ENCODE peak calls at places on chromosomes 5 and 9, in nine cellular contexts. O is ovary; B is CD4-positive, alpha-beta T cell; C is H9; H is PC-3; N is body of pancreas; K is fibroblast of pulmonary artery; D is IMR-90; W is heart left ventricle. X is an unnamed sample.

GRCh38 chr9:81497096-81497495 is 192.3 kb downstream of the TLE1 start:
- DNase-seq in O (no peak), B (no peak), D (peak), W (no peak), N (no peak), C (no peak), H (no peak), K (peak), X (no peak)

GRCh38 chr5:13860176-13860575 is 84.3 kb downstream of the DNAH5 start:
- DNase-seq in H (no peak), O (no peak), D (no peak), W (no peak), N (no peak), C (no peak), B (no peak), K (no peak), X (no peak)

GRCh38 chr5:8827701-8828100 is 718.2 kb downstream of the SEMA5A start:
- DNase-seq in K (peak), C (no peak), N (no peak), D (peak), B (no peak), H (no peak), W (no peak), O (no peak), X (no peak)

GRCh38 chr5:167764650-167765289 is 526.7 kb upstream of the WWC1 start:
- DNase-seq in K (no peak), D (no peak), C (peak), N (no peak), H (no peak), W (no peak), B (no peak), O (no peak), X (no peak)

GRCh38 chr5:161085081-161085480 is 233.1 kb upstream of the ATP10B start:
- DNase-seq in O (no peak), N (no peak), B (no peak), K (no peak), H (no peak), C (no peak), W (no peak), D (no peak), X (no peak)

GRCh38 chr9:135976531-135976930 is 15.4 kb upstream of the UBAC1 start:
- DNase-seq in N (no peak), K (no peak), C (no peak), W (no peak), B (no peak), D (peak), H (no peak), O (no peak), X (no peak)

GRCh38 chr9:124231095-124231743 is 26.5 kb upstream of the NEK6 start:
- DNase-seq in C (no peak), B (no peak), N (no peak), D (no peak), O (no peak), W (no peak), K (no peak), H (no peak), X (no peak)

GRCh38 chr5:101430551-101430950 is 527.5 kb upstream of the ST8SIA4 start:
- DNase-seq in C (no peak), N (no peak), O (no peak), W (no peak), H (no peak), K (no peak), D (no peak), B (no peak), X (no peak)

GRCh38 chr5:151213803-151214613 is 9.9 kb downstream of the CCDC69 start:
- DNase-seq in O (peak), C (peak), N (peak), K (peak), D (no peak), W (peak), H (no peak), B (peak), X (no peak)

GRCh38 chr5:168300377-168301182 is 9.1 kb downstream of the WWC1 start:
- DNase-seq in O (no peak), N (peak), C (no peak), K (no peak), D (no peak), B (no peak), H (no peak), W (no peak), X (no peak)

GRCh38 chr9:129756191-129756590 is 3.3 kb upstream of the PTGES start:
- DNase-seq in W (no peak), B (no peak), N (no peak), O (no peak), D (no peak), K (no peak), H (no peak), C (no peak), X (no peak)

GRCh38 chr9:86614871-86615849 is 260.9 kb upstream of the TUT7 start:
- DNase-seq in O (no peak), H (peak), N (peak), W (no peak), B (no peak), D (peak), K (peak), C (no peak), X (no peak)

GRCh38 chr9:87350915-87351314 is 146.8 kb upstream of the DAPK1 start:
- DNase-seq in H (no peak), N (no peak), W (no peak), K (peak), O (no peak), C (no peak), B (no peak), D (no peak), X (no peak)

GRCh38 chr9:71485306-71485705 is 283.0 kb downstream of the CEMIP2 start:
- DNase-seq in O (no peak), W (no peak), B (no peak), C (no peak), D (no peak), K (no peak), N (no peak), H (no peak), X (no peak)

GRCh38 chr9:8030095-8030494 is 230.5 kb upstream of the DMAC1 start:
- DNase-seq in W (no peak), D (no peak), K (no peak), H (peak), B (no peak), O (no peak), N (no peak), C (no peak), X (no peak)

GRCh38 chr9:71746023-71746752 is 22.1 kb downstream of the CEMIP2 start:
- DNase-seq in O (no peak), D (no peak), W (no peak), H (no peak), B (no peak), K (no peak), C (no peak), N (no peak), X (no peak)

GRCh38 chr5:174972291-174972690 is 247.9 kb downstream of the MSX2 start:
- DNase-seq in B (no peak), H (peak), N (peak), C (no peak), O (no peak), W (no peak), K (no peak), D (no peak), X (peak)

GRCh38 chr9:84955971-84956370 is 286.4 kb downstream of the NTRK2 start:
- DNase-seq in D (no peak), C (no peak), H (no peak), B (no peak), K (no peak), O (no peak), N (no peak), W (no peak), X (no peak)

GRCh38 chr9:33908749-33909148 is 91.8 kb downstream of the UBE2R2 start:
- DNase-seq in W (no peak), B (no peak), H (no peak), O (no peak), K (no peak), C (no peak), N (no peak), D (no peak), X (no peak)

GRCh38 chr9:33905137-33905536 is 88.2 kb downstream of the UBE2R2 start:
- DNase-seq in D (no peak), W (no peak), N (no peak), H (no peak), K (no peak), C (no peak), B (no peak), O (no peak), X (no peak)

GRCh38 chr9:33903157-33903780 is 86.3 kb downstream of the UBE2R2 start:
- DNase-seq in W (no peak), B (no peak), D (no peak), N (no peak), K (peak), H (no peak), C (no peak), O (no peak), X (no peak)

GRCh38 chr9:33906769-33907168 is 89.8 kb downstream of the UBE2R2 start:
- DNase-seq in N (no peak), B (no peak), K (no peak), C (no peak), W (no peak), H (no peak), D (no peak), O (no peak), X (no peak)

DNA sequence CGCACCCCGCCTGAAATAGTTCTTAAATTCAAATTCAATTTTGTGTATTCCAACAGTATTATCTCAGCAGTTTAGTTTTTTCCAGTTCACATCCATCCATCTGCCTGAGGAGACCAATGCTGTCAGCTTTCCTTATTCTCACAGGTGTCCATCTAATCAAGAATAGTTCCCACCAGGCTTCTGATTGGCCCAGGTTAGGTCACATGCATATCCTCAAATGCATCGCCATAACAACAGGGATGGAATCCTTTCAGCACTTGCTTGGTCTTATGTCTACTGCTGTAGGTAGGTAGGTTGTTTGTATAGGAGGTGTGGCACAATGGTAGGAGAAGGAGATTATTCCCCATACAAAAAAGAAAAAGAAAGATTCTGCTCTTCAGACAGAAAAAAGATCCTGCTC is 91.2 kb downstream of the UBE2R2 start:
- DNase-seq in W (no peak), D (no peak), O (no peak), H (no peak), C (no peak), K (no peak), N (no peak), B (no peak), X (no peak)
- TF ChIP-seq CTCF in W (no peak), D (no peak), O (no peak), H (no peak), C (no peak), K (no peak), N (no peak), B (no peak), X (no peak)

DNA sequence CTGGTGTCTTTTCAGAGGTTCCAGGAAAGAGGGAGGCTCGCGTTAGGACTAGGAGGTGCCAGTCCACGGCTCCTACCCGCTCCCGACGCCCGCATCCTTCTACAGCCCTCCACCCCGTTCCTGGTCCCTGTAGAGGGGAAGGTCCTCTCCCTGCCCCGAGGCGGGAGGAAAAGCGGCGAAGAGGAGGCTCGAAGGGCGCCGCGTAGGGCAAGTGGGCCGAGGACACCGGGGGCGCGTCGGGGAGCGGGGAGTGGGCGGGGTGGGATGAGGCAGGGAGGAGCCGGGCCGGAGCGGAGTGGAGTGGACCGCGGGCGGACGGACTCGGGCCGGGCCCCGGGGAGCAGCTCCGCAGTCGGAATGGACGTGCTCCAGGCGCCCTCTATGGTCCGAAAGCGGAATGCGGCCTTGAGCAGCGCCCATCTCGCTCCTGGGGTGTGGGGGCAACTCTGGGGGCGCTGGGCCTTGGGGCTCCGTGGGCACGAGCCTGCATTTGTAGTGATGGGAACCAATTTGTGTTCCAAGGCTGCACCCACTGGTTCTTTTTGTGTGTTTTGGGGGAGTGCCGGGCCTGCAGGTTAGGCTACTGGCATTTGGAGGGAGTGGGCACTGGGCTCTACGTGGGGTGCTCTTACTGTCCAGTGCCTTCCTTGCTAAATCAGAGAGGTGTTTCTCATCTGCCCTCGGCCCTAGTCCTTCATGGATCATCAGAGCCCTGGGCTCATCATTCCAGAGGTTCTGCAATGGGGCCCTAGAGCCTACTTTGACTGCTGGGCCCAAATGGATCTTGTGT is 7.3 kb downstream of the IRX1 start:
- DNase-seq in W (peak), N (peak), O (no peak), K (peak), B (no peak), C (peak), H (no peak), D (no peak), X (peak)
- TF ChIP-seq CTCF in W (peak), N (peak), O (no peak), K (peak), B (no peak), C (peak), H (no peak), D (peak), X (peak)

DNA sequence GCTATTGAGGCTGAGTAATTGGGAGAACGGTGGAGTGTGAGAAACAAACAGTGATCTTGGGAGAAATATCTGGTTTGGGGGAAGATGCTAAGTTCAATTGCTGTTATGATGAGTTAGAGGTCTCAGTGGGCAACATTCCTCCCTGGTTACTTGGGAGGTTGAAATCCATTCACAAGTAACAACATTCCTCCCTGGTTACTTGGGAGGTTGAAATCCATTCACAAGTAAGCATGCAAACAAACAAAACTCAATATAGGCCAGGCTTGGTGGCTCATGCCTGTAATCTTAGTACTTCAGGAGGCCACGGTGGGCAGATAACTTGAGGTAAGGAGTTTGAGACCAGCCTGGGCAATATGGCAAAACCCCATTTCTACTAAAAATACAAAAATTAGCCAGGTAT is 38.7 kb downstream of the AGXT2 start:
- DNase-seq in W (no peak), C (no peak), N (no peak), O (no peak), B (no peak), D (peak), H (no peak), K (no peak), X (no peak)
- TF ChIP-seq CTCF in W (no peak), C (no peak), N (no peak), O (no peak), B (no peak), D (no peak), H (no peak), K (no peak), X (no peak)

GRCh38 chr9:22102347-22103053 is 93.4 kb upstream of the CDKN2B start:
- DNase-seq in K (no peak), H (peak), C (no peak), W (no peak), O (no peak), N (no peak), D (no peak), B (no peak), X (no peak)
- TF ChIP-seq CTCF in K (no peak), H (no peak), C (no peak), W (no peak), O (no peak), N (no peak), D (no peak), B (no peak), X (no peak)

GRCh38 chr5:155728146-155728856 is 598.7 kb upstream of the SGCD start:
- DNase-seq in H (no peak), C (peak), O (peak), B (no peak), N (peak), D (peak), W (peak), K (peak), X (peak)
- TF ChIP-seq CTCF in H (no peak), C (no peak), O (no peak), B (no peak), N (no peak), D (no peak), W (no peak), K (no peak), X (peak)

X was measured in progenitor cell of endocrine pancreas.